ENCODE peak calls at places on chromosomes 11 and 22, in four cellular contexts. T is K562, X is spleen, L is upper lobe of left lung. Y is an unnamed sample.
A peak's percentile ranks its signal among the peaks of the same experiment; 100 is the strongest.

GRCh38 chr22:37986371-37986770 is 2.0 kb upstream of the SOX10 start:
- DNase-seq in T (no peak), X (no peak), L (no peak), Y (no peak)

GRCh38 chr22:37030560-37031281 is 11.2 kb downstream of the MPST start:
- DNase-seq in T (no peak), X (no peak), L (no peak), Y (no peak)

GRCh38 chr11:117984471-117984870 is 1.7 kb upstream of the IL10RA start:
- DNase-seq in T (no peak), X (no peak), L (no peak), Y (no peak)

GRCh38 chr11:69603163-69603836 is 37.7 kb upstream of the CCND1 start:
- DNase-seq in T (no peak), X (no peak), L (no peak), Y (no peak)

GRCh38 chr22:43100223-43100622 is 10.3 kb upstream of the BIK start:
- DNase-seq in T (peak; percentile 43), X (no peak), L (no peak), Y (no peak)

GRCh38 chr11:126194121-126194543 is 17.3 kb downstream of the RPUSD4 start:
- DNase-seq in T (peak; percentile 50), X (no peak), L (no peak), Y (peak; percentile 28)

GRCh38 chr11:105732611-105733010 is 122.7 kb downstream of the GRIA4 start:
- DNase-seq in T (no peak), X (no peak), L (no peak), Y (no peak)

GRCh38 chr11:10628506-10629236 is 60.2 kb upstream of the LYVE1 start:
- DNase-seq in T (no peak), X (peak; percentile 92), L (no peak), Y (no peak)

GRCh38 chr11:34585870-34586654 is 34.8 kb upstream of the EHF start:
- DNase-seq in T (peak; percentile 71), X (no peak), L (no peak), Y (peak; percentile 44)

GRCh38 chr11:131118247-131118646 is 202.0 kb upstream of the SNX19 start:
- DNase-seq in T (no peak), X (no peak), L (no peak), Y (no peak)

GRCh38 chr11:5809122-5809519 is 397 bp downstream of the OR52N2 start:
- DNase-seq in T (no peak), X (no peak), L (no peak), Y (no peak)

DNA sequence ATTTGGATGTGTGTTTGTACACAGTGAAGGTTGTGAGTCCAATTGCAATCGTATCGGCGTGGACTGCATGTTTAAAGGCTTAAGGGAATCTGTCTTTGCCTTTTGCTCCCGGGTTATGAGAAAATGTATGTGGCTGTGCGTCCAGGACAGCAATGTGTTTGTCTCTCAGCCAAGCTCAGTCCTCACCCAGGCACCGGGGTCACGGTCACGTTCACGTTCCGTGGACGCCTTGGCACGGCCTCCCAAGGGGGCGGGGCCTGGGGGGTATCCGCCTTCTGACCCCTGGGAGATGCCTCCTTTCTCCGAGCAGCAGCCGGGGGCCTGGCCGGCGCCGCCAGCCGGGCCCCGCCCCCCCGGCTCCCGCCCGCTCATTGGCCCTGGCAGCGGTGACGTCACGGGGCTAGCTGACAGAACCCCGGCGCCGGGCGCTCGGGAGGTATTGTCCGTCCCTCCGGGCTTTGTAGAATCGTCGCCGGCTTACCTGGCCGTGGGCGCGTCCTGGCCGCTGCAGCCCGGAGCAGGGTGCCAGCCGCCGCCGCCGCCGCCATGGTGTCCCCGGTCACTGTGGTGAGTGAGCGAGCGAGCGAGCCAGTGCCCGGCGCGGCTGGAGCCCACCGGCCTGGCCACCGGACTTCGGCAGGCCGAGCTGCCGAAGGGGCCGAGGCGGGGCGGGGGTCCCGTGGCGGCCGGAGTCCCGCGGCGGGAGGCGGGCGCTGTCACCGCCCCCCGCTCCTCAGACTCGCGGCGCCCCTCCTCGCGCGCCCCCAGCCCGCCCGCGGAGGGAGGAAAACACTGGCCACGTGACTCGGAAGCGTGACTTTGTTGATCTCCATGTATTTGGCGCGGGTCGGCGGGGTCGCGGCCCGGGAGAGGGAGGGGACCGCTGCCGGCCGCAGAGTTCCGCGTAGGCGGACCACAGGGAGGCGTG is at the start of gene TMEM86A:
- DNase-seq in T (peak; percentile 90), X (peak; percentile 98), L (peak; percentile 97), Y (peak; percentile 89)
- TF ChIP-seq POLR2AphosphoS5 in T (peak; percentile 19), X (peak; percentile 87), L (peak; percentile 53), Y (no peak)

GRCh38 chr11:3808846-3809623 is 675 bp downstream of the PGAP2 start:
- DNase-seq in T (peak; percentile 85), X (no peak), L (peak; percentile 66), Y (peak; percentile 46)
- TF ChIP-seq CTCF in T (peak; percentile 65), X (peak; percentile 27), L (peak; percentile 37), Y (peak; percentile 40)

DNA sequence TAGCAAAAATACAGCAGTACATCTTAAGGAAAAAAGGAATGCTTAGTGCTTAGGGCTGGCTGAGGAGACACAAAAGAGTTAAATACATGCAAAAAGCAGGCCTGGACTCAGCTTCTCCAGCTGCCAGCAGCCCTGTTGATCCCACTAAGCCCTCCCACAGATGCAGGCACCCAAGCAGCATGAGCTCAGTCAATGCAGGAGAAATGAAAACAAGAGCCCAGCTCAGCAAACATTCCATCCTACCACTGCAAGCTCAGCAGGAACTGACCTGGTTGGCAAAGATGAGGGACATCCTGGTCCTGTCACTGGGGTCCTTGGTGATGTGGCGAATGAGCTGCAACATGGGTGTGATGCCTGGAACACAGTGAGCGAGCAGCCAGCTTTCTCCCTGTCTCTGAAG is 5.8 kb downstream of the CYB5R2 start:
- DNase-seq in T (no peak), X (no peak), L (no peak), Y (no peak)
- TF ChIP-seq POLR2A in T (no peak), X (no peak), L (no peak), Y (no peak)

GRCh38 chr11:94650756-94651155 is 83.6 kb downstream of the PIWIL4 start:
- DNase-seq in T (no peak), X (no peak), L (peak; percentile 30), Y (no peak)
- TF ChIP-seq POLR2AphosphoS5 in T (no peak), X (no peak), L (no peak), Y (no peak)

Y was measured in prostate gland.